ENCODE peak calls at places on chromosomes 16 and 17, in four cellular contexts. Z is WTC11, F is K562, C is SK-N-SH. L is an unnamed sample.

GRCh38 chr17:76547183-76547641 is 7.4 kb downstream of the PRCD start:
- DNase-seq in Z (peak; percentile 67), F (peak; percentile 76), C (peak; percentile 83), L (no peak)

GRCh38 chr17:75371339-75371738 is 34.1 kb downstream of the GRB2 start:
- DNase-seq in Z (no peak), F (no peak), C (no peak), L (no peak)

GRCh38 chr17:29133146-29133713 is 47.0 kb downstream of the MYO18A start:
- DNase-seq in Z (no peak), F (peak; percentile 79), C (no peak), L (no peak)

GRCh38 chr17:82217120-82217529 is 4.5 kb upstream of the CCDC57 start:
- DNase-seq in Z (no peak), F (no peak), C (no peak), L (no peak)

GRCh38 chr17:78356163-78356713 is 3.6 kb downstream of the SOCS3 start:
- DNase-seq in Z (peak; percentile 66), F (peak; percentile 53), C (no peak), L (peak; percentile 74)

GRCh38 chr17:78040561-78041400 is 82.3 kb downstream of the TNRC6C start:
- DNase-seq in Z (no peak), F (no peak), C (peak; percentile 95), L (no peak)

GRCh38 chr17:65049085-65049756 is 7.3 kb downstream of the GNA13 start:
- DNase-seq in Z (no peak), F (no peak), C (no peak), L (no peak)

GRCh38 chr16:27879601-27880247 is 183.8 kb downstream of the GSG1L start:
- DNase-seq in Z (no peak), F (no peak), C (peak; percentile 75), L (no peak)

GRCh38 chr17:2172447-2172938 is 117.6 kb downstream of the HIC1 start:
- DNase-seq in Z (no peak), F (no peak), C (no peak), L (no peak)

GRCh38 chr17:82217530-82218204 is 5.0 kb upstream of the CCDC57 start:
- DNase-seq in Z (no peak), F (peak; percentile 71), C (peak; percentile 46), L (no peak)

GRCh38 chr17:30170415-30170987 is 53.9 kb downstream of the NSRP1 start:
- DNase-seq in Z (no peak), F (no peak), C (no peak), L (no peak)

GRCh38 chr17:77498875-77499698 is 358.3 kb downstream of the SEC14L1 start:
- DNase-seq in Z (no peak), F (no peak), C (peak; percentile 76), L (no peak)

GRCh38 chr17:69607162-69607834 is 192.8 kb downstream of the MAP2K6 start:
- DNase-seq in Z (peak; percentile 70), F (peak; percentile 21), C (peak; percentile 62), L (peak; percentile 25)

GRCh38 chr17:79501910-79502309 is 108.9 kb downstream of the RBFOX3 start:
- DNase-seq in Z (no peak), F (no peak), C (no peak), L (no peak)

GRCh38 chr16:470418-470817 is 45.0 kb downstream of the RAB11FIP3 start:
- DNase-seq in Z (no peak), F (no peak), C (no peak), L (no peak)

GRCh38 chr17:17780941-17781590 is 55.7 kb downstream of the SREBF1 start:
- DNase-seq in Z (peak; percentile 71), F (no peak), C (peak; percentile 54), L (peak; percentile 50)

GRCh38 chr16:4347010-4347409 is 4.1 kb downstream of the PAM16 start:
- DNase-seq in Z (no peak), F (no peak), C (no peak), L (no peak)

GRCh38 chr17:7579839-7580630 is 597 bp downstream of the CD68 start:
- DNase-seq in Z (no peak), F (no peak), C (no peak), L (no peak)

GRCh38 chr17:27756467-27757371 is 43.6 kb downstream of the NOS2 start:
- DNase-seq in Z (peak; percentile 80), F (peak; percentile 37), C (peak; percentile 53), L (peak; percentile 86)

GRCh38 chr17:62322313-62322712 is 58.0 kb upstream of the EFCAB3 start:
- DNase-seq in Z (no peak), F (no peak), C (no peak), L (no peak)

GRCh38 chr17:28187931-28188330 is 131.1 kb upstream of the TMEM97 start:
- DNase-seq in Z (no peak), F (no peak), C (no peak), L (no peak)

GRCh38 chr16:86884256-86884655 is 305.9 kb downstream of the FOXL1 start:
- DNase-seq in Z (no peak), F (no peak), C (no peak), L (no peak)

GRCh38 chr17:63498621-63499195 is 21.8 kb downstream of the ACE start:
- DNase-seq in Z (no peak), F (no peak), C (no peak), L (no peak)

GRCh38 chr17:59753522-59754467 is 46.3 kb downstream of the VMP1 start:
- DNase-seq in Z (no peak), F (peak; percentile 74), C (peak; percentile 78), L (no peak)

GRCh38 chr16:2816751-2817495 is at the start of gene PRSS21:
- DNase-seq in Z (peak; percentile 67), F (peak; percentile 90), C (no peak), L (no peak)

GRCh38 chr17:11901901-11902300 is 95.4 kb downstream of the ZNF18 start:
- DNase-seq in Z (no peak), F (no peak), C (no peak), L (no peak)

GRCh38 chr16:85770741-85771140 is 19.8 kb upstream of the C16orf74 start:
- DNase-seq in Z (no peak), F (no peak), C (no peak), L (no peak)

GRCh38 chr17:16676645-16677044 is 13.4 kb upstream of the CCDC144A start:
- DNase-seq in Z (no peak), F (no peak), C (peak; percentile 36), L (no peak)

GRCh38 chr17:1644493-1645206 is 882 bp downstream of the SCARF1 start:
- DNase-seq in Z (no peak), F (no peak), C (no peak), L (no peak)

GRCh38 chr17:4446326-4447051 is 12.7 kb downstream of the SPNS3 start:
- DNase-seq in Z (no peak), F (no peak), C (no peak), L (no peak)

GRCh38 chr16:83205896-83206295 is 579.1 kb downstream of the CDH13 start:
- DNase-seq in Z (no peak), F (no peak), C (no peak), L (no peak)

GRCh38 chr16:83199012-83199411 is 572.2 kb downstream of the CDH13 start:
- DNase-seq in Z (no peak), F (no peak), C (no peak), L (no peak)

GRCh38 chr16:83200005-83200779 is 573.4 kb downstream of the CDH13 start:
- DNase-seq in Z (peak; percentile 20), F (no peak), C (no peak), L (no peak)
- TF ChIP-seq TEAD4 in Z (no peak), F (no peak), C (no peak), L (no peak)

GRCh38 chr17:43851744-43852143 is 4.8 kb downstream of the CD300LG start:
- DNase-seq in Z (no peak), F (no peak), C (no peak), L (no peak)
- TF ChIP-seq TEAD4 in Z (no peak), F (no peak), C (no peak), L (no peak)

GRCh38 chr16:88424536-88425230 is 28.4 kb upstream of the ZFPM1 start:
- DNase-seq in Z (no peak), F (no peak), C (no peak), L (no peak)
- TF ChIP-seq TEAD4 in Z (no peak), F (no peak), C (no peak), L (no peak)

GRCh38 chr16:56202036-56202435 is 10.7 kb downstream of the GNAO1 start:
- DNase-seq in Z (no peak), F (no peak), C (no peak), L (no peak)
- TF ChIP-seq TEAD4 in Z (no peak), F (no peak), C (no peak), L (no peak)

DNA sequence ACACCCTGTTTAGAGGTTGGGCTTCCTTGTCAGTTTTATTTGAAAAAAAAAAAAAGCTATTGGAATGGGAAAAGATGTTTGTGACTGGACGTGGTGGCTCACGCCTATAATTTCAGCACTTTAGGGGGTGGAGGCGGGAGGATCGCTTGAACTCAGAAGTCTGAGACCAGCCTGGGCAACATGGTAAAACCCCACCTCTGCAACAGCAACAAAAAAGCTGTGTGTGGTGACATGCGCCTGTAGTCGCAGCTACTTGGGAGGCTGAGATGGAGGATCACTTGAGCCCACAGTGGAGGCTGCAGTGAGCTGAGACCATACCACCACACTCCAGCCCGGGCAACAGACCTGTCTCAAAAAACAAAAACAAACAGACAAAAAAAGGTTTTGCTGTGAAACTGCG is 66.1 kb upstream of the SIAH1 start:
- DNase-seq in Z (no peak), F (no peak), C (no peak), L (no peak)
- TF ChIP-seq TEAD4 in Z (no peak), F (no peak), C (no peak), L (no peak)

DNA sequence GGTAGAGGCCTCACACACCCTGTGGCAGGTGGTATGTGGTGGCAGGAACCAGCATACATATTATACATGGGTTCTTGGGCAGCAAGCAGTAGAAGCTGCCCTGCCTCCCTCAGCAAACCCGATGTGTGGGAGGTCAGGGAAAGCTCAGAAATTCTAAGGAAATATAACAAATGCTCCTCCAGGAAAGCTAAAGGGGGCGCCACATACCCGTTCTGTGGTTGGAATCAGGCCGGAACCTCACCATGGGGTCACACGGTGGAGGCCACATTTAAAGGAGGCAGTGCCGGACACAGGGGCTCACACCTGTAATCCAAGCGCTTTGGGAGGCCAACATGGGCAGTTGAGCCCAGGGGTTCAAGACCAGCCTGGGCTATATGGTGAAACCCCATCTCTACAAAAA is 12.4 kb upstream of the KATNB1 start:
- DNase-seq in Z (no peak), F (peak; percentile 42), C (no peak), L (no peak)
- TF ChIP-seq TEAD4 in Z (no peak), F (no peak), C (no peak), L (no peak)

DNA sequence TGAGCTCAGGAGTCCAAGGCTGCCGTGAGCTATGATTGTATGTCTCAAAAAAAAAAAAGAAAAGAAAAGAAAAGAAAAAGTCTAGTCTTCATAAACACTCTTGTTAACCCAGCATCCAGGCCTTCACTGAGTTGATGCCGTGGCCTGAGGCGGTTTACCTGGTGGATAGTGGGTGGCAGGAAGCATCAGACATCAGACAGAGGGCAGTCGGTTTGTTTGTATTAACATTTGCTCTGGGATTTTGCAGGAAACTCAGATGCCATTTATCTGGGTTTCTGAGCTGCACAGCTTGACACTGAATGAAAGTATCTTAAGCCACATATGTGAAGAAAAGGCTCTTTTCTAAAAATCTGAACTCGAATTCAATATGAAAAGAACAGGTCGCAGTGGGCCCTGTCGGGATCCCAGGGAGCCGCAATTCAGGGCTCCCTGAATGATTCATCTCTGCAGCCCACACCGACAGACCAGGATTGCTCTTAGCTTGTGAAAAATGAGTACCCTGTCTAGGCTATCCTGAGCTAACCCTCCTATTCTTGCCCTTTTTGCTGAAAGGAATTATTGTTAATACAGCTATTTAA is 1.1 kb upstream of the DBNDD1 start:
- DNase-seq in Z (no peak), F (no peak), C (no peak), L (no peak)
- TF ChIP-seq TEAD4 in Z (no peak), F (no peak), C (no peak), L (no peak)

GRCh38 chr16:48420437-48420836 is 35.2 kb upstream of the SIAH1 start:
- DNase-seq in Z (no peak), F (no peak), C (no peak), L (no peak)
- TF ChIP-seq TEAD4 in Z (no peak), F (no peak), C (no peak), L (no peak)

L was measured in H1.